ENCODE peak calls at places on chromosomes 2 and 18, in four cellular contexts. S is upper lobe of left lung, R is AG09309, K is IMR-90. L is an unnamed sample.

GRCh38 chr2:208406474-208407451 is at the start of gene PTH2R:
- DNase-seq in S (no peak), R (no peak), K (no peak), L (no peak)

GRCh38 chr2:165793161-165793778 is 777 bp downstream of the GALNT3 start:
- DNase-seq in S (peak; percentile 60), R (no peak), K (no peak), L (peak; percentile 65)

GRCh38 chr2:10158681-10159080 is 36.1 kb downstream of the RRM2 start:
- DNase-seq in S (no peak), R (no peak), K (no peak), L (no peak)

GRCh38 chr2:45406626-45407025 is 204.4 kb downstream of the SRBD1 start:
- DNase-seq in S (no peak), R (no peak), K (peak; percentile 34), L (peak; percentile 22)

GRCh38 chr2:74105413-74105812 is 42.3 kb downstream of the BOLA3 start:
- DNase-seq in S (no peak), R (no peak), K (no peak), L (no peak)

GRCh38 chr2:64998658-64999061 is 9.5 kb downstream of the SLC1A4 start:
- DNase-seq in S (no peak), R (no peak), K (peak; percentile 74), L (peak; percentile 93)

GRCh38 chr2:37583867-37584266 is 87.6 kb downstream of the CDC42EP3 start:
- DNase-seq in S (no peak), R (no peak), K (peak; percentile 74), L (peak; percentile 92)

GRCh38 chr2:3302751-3303582 is 74.7 kb downstream of the EIPR1 start:
- DNase-seq in S (no peak), R (no peak), K (no peak), L (no peak)

GRCh38 chr2:69831354-69831905 is 2.0 kb downstream of the GMCL1 start:
- DNase-seq in S (no peak), R (no peak), K (no peak), L (peak; percentile 5)

GRCh38 chr2:42809876-42810125 is 17.4 kb upstream of the HAAO start:
- DNase-seq in S (peak; percentile 85), R (no peak), K (peak; percentile 77), L (peak; percentile 88)

GRCh38 chr2:46632349-46632748 is 153.0 kb downstream of the TMEM247 start:
- DNase-seq in S (no peak), R (peak; percentile 52), K (peak; percentile 77), L (peak; percentile 80)

GRCh38 chr18:58996131-58996632 is 131.5 kb downstream of the ZNF532 start:
- DNase-seq in S (no peak), R (peak; percentile 82), K (peak; percentile 91), L (peak; percentile 99)

GRCh38 chr2:30243231-30243630 is 11.9 kb downstream of the LBH start:
- DNase-seq in S (no peak), R (no peak), K (no peak), L (no peak)

GRCh38 chr2:181223239-181223638 is 233.9 kb upstream of the ITGA4 start:
- DNase-seq in S (no peak), R (no peak), K (no peak), L (no peak)

GRCh38 chr2:36450466-36451196 is 95.1 kb downstream of the CRIM1 start:
- DNase-seq in S (no peak), R (peak; percentile 68), K (peak; percentile 89), L (peak; percentile 95)

GRCh38 chr2:74314107-74314506 is 29.1 kb downstream of the SLC4A5 start:
- DNase-seq in S (peak; percentile 42), R (no peak), K (no peak), L (no peak)

GRCh38 chr2:113822087-113822805 is 65.8 kb upstream of the SLC35F5 start:
- DNase-seq in S (no peak), R (no peak), K (peak; percentile 17), L (peak; percentile 20)

L was measured in EH.